ENCODE peak calls at places on chromosomes 16 and 17, in six cellular contexts. W is mammary epithelial cell, C is body of pancreas, G is right atrium auricular region, B is HCT116, D is aorta. F is an unnamed sample.

GRCh38 chr17:68562736-68563135 is 38.4 kb downstream of the FAM20A start:
- DNase-seq in W (no peak), B (no peak), C (no peak), D (no peak), G (no peak), F (no peak)

GRCh38 chr17:41982026-41982989 is 15.7 kb downstream of the CNP start:
- DNase-seq in D (no peak), G (no peak), W (no peak), C (no peak), B (no peak), F (no peak)

GRCh38 chr17:4017377-4017776 is 53.1 kb upstream of the ATP2A3 start:
- DNase-seq in D (no peak), G (no peak), W (no peak), B (no peak), C (no peak), F (no peak)

GRCh38 chr16:29820730-29821662 is 734 bp downstream of the MVP start:
- DNase-seq in G (no peak), C (peak; percentile 80), D (peak; percentile 75), B (no peak), W (peak; percentile 55), F (peak; percentile 76)

GRCh38 chr16:89583895-89584644 is 8.5 kb downstream of the CPNE7 start:
- DNase-seq in G (no peak), D (no peak), C (no peak), W (no peak), B (no peak), F (no peak)

GRCh38 chr16:19375561-19376158 is 42.0 kb upstream of the TMC5 start:
- DNase-seq in C (peak; percentile 31), W (peak; percentile 21), D (no peak), B (peak; percentile 60), G (no peak), F (peak; percentile 23)

GRCh38 chr17:58204796-58205195 is 12.3 kb downstream of the EPX start:
- DNase-seq in G (no peak), W (no peak), D (no peak), B (no peak), C (no peak), F (no peak)

GRCh38 chr17:75154195-75155106 is at the start of gene JPT1:
- DNase-seq in D (peak; percentile 99), W (peak; percentile 99), C (peak; percentile 99), B (peak; percentile 100), G (peak; percentile 99), F (peak; percentile 97)

GRCh38 chr17:74605361-74605760 is 13.3 kb upstream of the CD300LD start:
- DNase-seq in D (peak; percentile 77), G (peak; percentile 65), B (no peak), W (peak; percentile 92), C (peak; percentile 20), F (no peak)

DNA sequence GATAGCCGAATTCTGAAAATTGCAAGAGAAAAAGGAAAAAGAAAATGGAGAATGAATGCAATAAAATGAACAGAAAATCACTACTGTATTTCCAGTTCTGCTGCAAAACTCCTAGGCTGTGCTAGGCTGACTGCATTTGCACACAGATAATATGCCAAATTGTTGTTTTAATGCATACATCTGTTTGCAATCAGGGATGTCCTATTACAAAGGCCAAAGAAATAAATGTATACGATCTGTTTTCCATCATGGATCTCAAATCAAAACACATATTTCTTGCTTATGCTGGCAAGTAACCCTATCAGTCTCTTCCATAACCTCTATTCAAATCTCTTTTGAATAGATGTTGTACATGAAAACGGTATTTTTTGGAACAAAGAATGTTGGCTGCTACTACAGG is 56.6 kb downstream of the DUSP14 start:
- DNase-seq in C (no peak), G (no peak), W (no peak), B (no peak), D (no peak), F (no peak)
- H3K36me3 ChIP-seq in C (no peaks in the 10 kb centered on the region), G (peaks cover 14% of the 10 kb centered on the region), W (peaks cover 5% of the 10 kb centered on the region), B (peaks cover 7% of the 10 kb centered on the region), D (no peaks in the 10 kb centered on the region), F (no peaks in the 10 kb centered on the region)

GRCh38 chr16:54928421-54929089 is 2.1 kb upstream of the IRX5 start:
- DNase-seq in B (no peak), G (no peak), D (peak; percentile 80), W (peak; percentile 58), C (peak; percentile 35), F (peak; percentile 51)

GRCh38 chr16:54928016-54928356 is 2.7 kb upstream of the IRX5 start:
- DNase-seq in D (no peak), C (no peak), W (peak; percentile 49), G (no peak), B (no peak), F (peak; percentile 24)

GRCh38 chr16:54930034-54930938 is at the start of gene IRX5:
- DNase-seq in B (peak; percentile 63), D (peak; percentile 94), G (peak; percentile 81), C (peak; percentile 82), W (peak; percentile 97), F (peak; percentile 91)

GRCh38 chr16:54931041-54931756 is 534 bp downstream of the IRX5 start:
- DNase-seq in C (peak; percentile 31), G (no peak), W (peak; percentile 44), B (no peak), D (no peak), F (peak; percentile 34)

GRCh38 chr16:54929090-54930033 is 1.3 kb upstream of the IRX5 start:
- DNase-seq in D (peak; percentile 100), G (peak; percentile 99), W (peak; percentile 99), C (peak; percentile 99), B (peak; percentile 87), F (peak; percentile 100)
- H3K4me3 ChIP-seq in D (peak overlapping the region; percentile 72), G (peak overlapping the region; percentile 67), W (peak overlapping the region; percentile 71), C (peak overlapping the region; percentile 52), B (peak overlapping the region; percentile 60), F (peak overlapping the region; percentile 59)

DNA sequence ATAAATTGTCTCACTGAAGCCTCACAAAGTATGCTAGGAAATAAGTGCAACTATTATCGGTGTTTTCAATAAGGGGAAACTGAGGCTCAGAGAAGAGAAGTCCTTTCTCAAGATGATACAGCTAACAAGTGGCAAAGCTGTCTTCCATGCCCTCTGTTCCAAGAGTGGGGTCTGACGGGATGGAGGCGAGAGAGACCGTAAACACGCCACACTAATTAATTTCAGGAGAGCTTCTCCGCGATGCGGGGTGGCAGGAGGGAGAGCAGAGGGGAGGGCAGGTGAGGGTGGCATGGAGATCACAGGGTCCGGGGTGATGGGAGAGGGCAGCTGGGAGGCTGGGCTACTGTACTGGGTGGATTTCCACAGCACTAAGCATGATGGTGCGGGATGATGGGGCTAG is 80.3 kb downstream of the MYH11 start:
- DNase-seq in B (no peak), G (no peak), C (no peak), D (no peak), W (no peak), F (no peak)
- H3K36me3 ChIP-seq in B (no peaks in the 10 kb centered on the region), G (no peaks in the 10 kb centered on the region), C (no peaks in the 10 kb centered on the region), D (peaks cover 28% of the 10 kb centered on the region), W (no peaks in the 10 kb centered on the region), F (no peaks in the 10 kb centered on the region)

DNA sequence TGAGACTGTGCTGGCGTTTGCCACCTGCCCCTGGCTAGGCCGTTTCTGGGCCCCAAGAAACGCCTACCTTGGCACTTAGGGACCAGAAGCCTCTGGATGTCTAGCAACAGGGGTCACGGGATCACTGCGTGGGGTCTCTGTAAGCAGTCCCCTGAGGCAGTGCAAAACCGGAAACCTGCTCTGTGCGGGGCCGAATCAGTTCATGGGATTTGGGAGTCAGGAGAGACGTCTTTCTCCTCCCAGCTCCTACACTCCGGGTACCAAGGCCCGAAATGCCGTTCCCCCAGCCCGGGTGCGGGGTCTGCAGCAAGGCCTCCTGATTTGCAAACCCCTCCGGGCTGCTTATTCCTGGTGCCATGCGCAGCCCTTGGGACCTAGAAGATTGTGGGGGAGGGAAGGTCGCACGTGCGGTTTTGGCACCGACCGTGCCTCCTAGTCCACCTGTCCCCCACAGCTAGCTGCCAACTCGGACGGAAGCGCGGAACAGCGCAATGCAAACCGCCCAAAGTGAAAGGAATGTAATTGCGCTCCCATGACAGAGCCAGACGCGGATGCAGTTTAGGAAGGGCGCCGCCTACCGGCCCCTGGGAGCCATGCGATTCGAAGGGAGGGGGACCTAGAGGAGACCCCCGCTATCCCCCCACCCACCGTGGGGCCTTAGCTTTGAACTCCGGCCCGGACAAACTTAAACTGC is 6.5 kb downstream of the IRX5 start:
- DNase-seq in D (no peak), B (no peak), G (no peak), C (no peak), W (peak; percentile 82), F (no peak)
- H3K4me3 ChIP-seq in D (no peak overlapping the region), B (no peak overlapping the region), G (peak overlapping the region; percentile 47), C (no peak overlapping the region), W (peak overlapping the region; percentile 64), F (no peak overlapping the region)

GRCh38 chr16:86477642-86478041 is 32.7 kb upstream of the FOXF1 start:
- DNase-seq in C (no peak), W (no peak), G (no peak), D (no peak), B (no peak), F (no peak)

GRCh38 chr16:86478779-86479178 is 31.5 kb upstream of the FOXF1 start:
- DNase-seq in W (no peak), C (no peak), G (no peak), B (no peak), D (no peak), F (no peak)

GRCh38 chr16:86481607-86482006 is 28.7 kb upstream of the FOXF1 start:
- DNase-seq in G (no peak), C (no peak), D (no peak), B (no peak), W (no peak), F (no peak)

GRCh38 chr16:86480444-86480843 is 29.9 kb upstream of the FOXF1 start:
- DNase-seq in W (no peak), G (no peak), D (no peak), B (no peak), C (no peak), F (no peak)

DNA sequence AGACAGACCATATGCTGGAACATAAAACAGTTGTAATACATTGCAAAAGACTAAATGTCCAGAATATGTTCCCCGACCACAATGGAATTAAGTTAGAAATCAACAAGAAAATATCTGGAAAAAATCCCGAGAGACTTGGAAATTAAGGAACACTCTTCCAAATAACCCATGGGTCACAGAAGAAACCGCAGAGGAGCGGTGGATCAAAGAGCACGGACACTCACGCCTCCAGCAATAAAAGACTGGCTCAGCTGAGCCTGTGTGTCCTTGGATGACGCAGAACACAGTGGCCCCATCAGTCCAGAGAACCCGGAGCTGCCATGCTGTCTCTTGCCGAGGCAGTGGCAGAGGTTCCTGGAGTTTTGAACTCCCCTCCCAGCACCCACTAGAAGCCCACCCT is 30.9 kb upstream of the FOXF1 start:
- DNase-seq in D (no peak), B (no peak), W (no peak), C (no peak), G (no peak), F (no peak)
- H3K36me3 ChIP-seq in D (no peaks in the 10 kb centered on the region), B (no peaks in the 10 kb centered on the region), W (no peaks in the 10 kb centered on the region), C (no peaks in the 10 kb centered on the region), G (no peaks in the 10 kb centered on the region), F (no peaks in the 10 kb centered on the region)

DNA sequence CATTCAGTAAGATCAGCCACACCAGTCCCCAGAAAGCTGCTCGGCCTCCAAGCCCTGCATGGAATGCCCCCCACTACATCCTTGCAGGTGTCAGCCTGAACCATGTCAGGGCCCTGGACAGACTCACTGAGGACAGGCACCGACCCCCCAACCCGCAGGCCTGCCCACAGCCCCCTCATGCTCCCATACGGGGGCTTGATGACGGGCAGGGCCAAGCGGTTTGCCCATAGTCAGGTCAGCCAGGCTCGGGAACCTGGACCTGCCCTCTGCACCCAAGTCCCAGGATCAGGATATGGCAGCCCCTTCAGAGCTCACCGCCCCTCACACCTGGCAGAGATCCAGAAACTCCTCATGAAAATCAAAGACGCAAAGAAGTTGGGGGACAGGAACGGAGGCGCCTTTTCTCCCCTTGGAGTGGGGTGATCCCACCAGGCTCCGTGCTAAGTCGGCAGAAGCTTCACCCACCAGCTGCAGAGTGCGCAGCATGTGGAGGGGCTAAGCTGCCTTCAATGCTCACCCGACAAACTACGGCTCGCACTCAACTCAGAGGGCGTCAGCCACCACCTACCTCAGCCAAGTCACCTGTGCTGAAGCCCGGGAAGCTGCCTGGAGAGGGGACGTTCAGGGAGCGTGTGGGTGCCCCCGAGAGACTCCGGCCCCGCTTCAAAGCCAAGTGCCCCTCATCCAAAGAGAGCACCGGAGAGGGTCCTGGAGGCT is 26.5 kb downstream of the GNPTG start:
- DNase-seq in W (no peak), D (no peak), B (no peak), G (no peak), C (no peak), F (no peak)
- H3K4me3 ChIP-seq in W (no peak overlapping the region), D (no peak overlapping the region), B (peak overlapping the region; percentile 89), G (peak overlapping the region; percentile 70), C (no peak overlapping the region), F (no peak overlapping the region)